ENCODE peak calls at places on chromosome 14, in nine cellular contexts. M, I, A, T, L, K, Z, G and J are unnamed samples. For H3K4me1, the result is how much of the 10 kb centered on the place peaks cover.

GRCh38 chr14:50335989-50336391 is 23.9 kb downstream of the DMAC2L start:
- DNase-seq in L (no peak), T (peak), Z (peak), M (no peak), G (peak), I (peak), K (no peak), A (no peak), J (peak)

GRCh38 chr14:22556021-22556989 is 32.7 kb downstream of the DAD1 start:
- DNase-seq in I (peak), M (peak), A (peak), K (peak), T (no peak), G (no peak), Z (peak), L (peak), J (peak)

GRCh38 chr14:21014761-21015190 is 10.1 kb downstream of the NDRG2 start:
- DNase-seq in G (peak), L (peak), I (peak), T (peak), A (peak), Z (peak), M (peak), K (peak), J (peak)

GRCh38 chr14:56136571-56137498 is 18.6 kb downstream of the PELI2 start:
- DNase-seq in I (no peak), Z (no peak), M (no peak), G (peak), A (no peak), L (no peak), T (no peak), K (no peak), J (no peak)

GRCh38 chr14:95361373-95362179 is 41.9 kb upstream of the CLMN start:
- DNase-seq in G (no peak), M (peak), L (no peak), I (no peak), A (no peak), T (peak), Z (peak), K (no peak), J (no peak)

GRCh38 chr14:104091061-104091926 is 5.8 kb downstream of the ASPG start:
- DNase-seq in L (peak), T (peak), Z (peak), G (no peak), K (no peak), M (peak), A (peak), I (peak), J (peak)

GRCh38 chr14:68475802-68476201 is 317.1 kb downstream of the ZFP36L1 start:
- DNase-seq in M (no peak), K (no peak), G (no peak), A (no peak), L (no peak), Z (no peak), I (no peak), T (no peak), J (no peak)

GRCh38 chr14:88473791-88474190 is 81.0 kb downstream of the PTPN21 start:
- DNase-seq in Z (no peak), L (no peak), M (no peak), T (no peak), G (no peak), A (no peak), I (no peak), K (no peak), J (no peak)

GRCh38 chr14:90159147-90159546 is 97.2 kb upstream of the PSMC1 start:
- DNase-seq in A (no peak), K (no peak), M (no peak), T (no peak), G (no peak), Z (no peak), L (no peak), I (no peak), J (no peak)

GRCh38 chr14:47276931-47277330 is 398.5 kb downstream of the MDGA2 start:
- DNase-seq in Z (no peak), G (no peak), L (no peak), A (no peak), K (no peak), M (no peak), T (peak), I (no peak), J (no peak)

GRCh38 chr14:101823511-101824120 is 62.1 kb downstream of the PPP2R5C start:
- DNase-seq in G (no peak), L (no peak), M (no peak), Z (peak), K (peak), T (no peak), A (no peak), I (no peak), J (no peak)

GRCh38 chr14:88551094-88551870 is 3.5 kb downstream of the PTPN21 start:
- DNase-seq in K (peak), L (peak), I (peak), T (peak), M (peak), G (peak), Z (peak), A (no peak), J (peak)

GRCh38 chr14:69535230-69535848 is 39.3 kb downstream of the CCDC177 start:
- DNase-seq in L (no peak), G (peak), Z (peak), M (no peak), I (no peak), A (peak), K (no peak), T (peak), J (peak)

GRCh38 chr14:72416892-72417291 is 477.0 kb downstream of the DPF3 start:
- DNase-seq in M (no peak), L (no peak), I (no peak), T (no peak), K (no peak), Z (peak), A (no peak), G (no peak), J (no peak)

GRCh38 chr14:44162197-44162596 is 344.9 kb downstream of the FSCB start:
- DNase-seq in A (no peak), T (no peak), G (no peak), I (no peak), L (no peak), K (no peak), M (no peak), Z (no peak), J (no peak)

GRCh38 chr14:78612666-78613065 is 442.5 kb downstream of the NRXN3 start:
- DNase-seq in Z (no peak), G (peak), L (no peak), I (no peak), M (no peak), K (no peak), T (no peak), A (no peak), J (no peak)

GRCh38 chr14:70718383-70719123 is 76.8 kb downstream of the TTC9 start:
- DNase-seq in Z (no peak), I (no peak), G (no peak), T (no peak), L (no peak), A (no peak), K (no peak), M (no peak), J (no peak)

GRCh38 chr14:87810711-87811110 is 182.3 kb downstream of the GALC start:
- DNase-seq in K (no peak), G (no peak), I (no peak), A (no peak), L (no peak), Z (peak), T (no peak), M (no peak), J (no peak)

GRCh38 chr14:37246427-37246829 is 48.7 kb downstream of the MIPOL1 start:
- DNase-seq in A (peak), Z (no peak), M (no peak), K (no peak), T (peak), L (no peak), G (peak), I (no peak), J (no peak)

GRCh38 chr14:29442720-29443119 is 484.9 kb downstream of the PRKD1 start:
- DNase-seq in M (no peak), Z (no peak), G (peak), L (no peak), A (no peak), T (no peak), I (no peak), K (no peak), J (no peak)

GRCh38 chr14:25909361-25909760 is 688.5 kb downstream of the NOVA1 start:
- DNase-seq in T (no peak), Z (no peak), M (no peak), A (no peak), K (no peak), I (no peak), G (no peak), L (no peak), J (no peak)

GRCh38 chr14:50025776-50026175 is 90.6 kb downstream of the VCPKMT start:
- DNase-seq in T (no peak), G (no peak), A (no peak), I (no peak), L (no peak), Z (peak), K (no peak), M (no peak), J (no peak)

GRCh38 chr14:67943947-67944346 is 124.4 kb downstream of the RAD51B start:
- DNase-seq in I (peak), K (peak), Z (peak), L (peak), T (peak), M (peak), G (peak), A (peak), J (peak)

GRCh38 chr14:92563359-92563758 is 49.8 kb downstream of the RIN3 start:
- DNase-seq in L (no peak), Z (no peak), I (no peak), A (no peak), K (no peak), G (peak), M (no peak), T (no peak), J (no peak)

GRCh38 chr14:64229489-64229888 is 64.7 kb downstream of the ESR2 start:
- DNase-seq in A (no peak), G (no peak), M (no peak), K (no peak), L (no peak), I (no peak), T (no peak), Z (no peak), J (no peak)

GRCh38 chr14:77311217-77311616 is 9.5 kb downstream of the POMT2 start:
- DNase-seq in A (no peak), K (no peak), I (no peak), G (peak), M (no peak), L (no peak), Z (no peak), T (no peak), J (no peak)

GRCh38 chr14:92489394-92490238 is 24.0 kb upstream of the RIN3 start:
- DNase-seq in Z (no peak), L (no peak), K (no peak), A (no peak), G (no peak), T (no peak), I (no peak), M (no peak), J (no peak)

GRCh38 chr14:103738706-103739451 is 23.3 kb downstream of the ZFYVE21 start:
- DNase-seq in M (no peak), G (no peak), I (no peak), Z (no peak), T (no peak), A (no peak), L (no peak), K (peak), J (no peak)

GRCh38 chr14:32078794-32079663 is 1.9 kb downstream of the ARHGAP5 start:
- DNase-seq in I (no peak), K (no peak), M (no peak), T (peak), A (no peak), G (peak), Z (no peak), L (no peak), J (no peak)

GRCh38 chr14:76943072-76943471 is 85.4 kb downstream of the IRF2BPL start:
- DNase-seq in K (no peak), G (no peak), L (no peak), M (no peak), I (no peak), A (no peak), Z (no peak), T (no peak), J (no peak)

GRCh38 chr14:36319899-36320209 is 583 bp downstream of the MBIP start:
- DNase-seq in I (no peak), T (no peak), M (no peak), Z (no peak), A (no peak), K (no peak), G (no peak), L (no peak), J (no peak)

GRCh38 chr14:95024380-95024779 is 132.9 kb downstream of the DICER1 start:
- DNase-seq in A (no peak), Z (no peak), K (no peak), M (no peak), I (no peak), G (no peak), L (no peak), T (no peak), J (no peak)

GRCh38 chr14:102050625-102051024 is 36.2 kb downstream of the HSP90AA1 start:
- DNase-seq in T (peak), L (no peak), M (no peak), K (no peak), A (peak), G (peak), Z (no peak), I (no peak), J (no peak)

GRCh38 chr14:29865299-29865698 is 62.3 kb downstream of the PRKD1 start:
- DNase-seq in I (no peak), T (no peak), L (no peak), Z (no peak), K (no peak), G (no peak), A (no peak), M (no peak), J (no peak)

GRCh38 chr14:104820669-104821228 is 19.8 kb downstream of the ZBTB42 start:
- DNase-seq in L (peak), K (peak), G (peak), T (peak), A (peak), M (peak), Z (peak), I (peak), J (peak)

GRCh38 chr14:87690076-87690661 is 302.8 kb downstream of the GALC start:
- DNase-seq in K (no peak), T (peak), M (no peak), Z (no peak), A (no peak), L (no peak), G (no peak), I (no peak), J (no peak)

GRCh38 chr14:48111151-48111550 is 435.7 kb upstream of the MDGA2 start:
- DNase-seq in T (no peak), I (no peak), K (no peak), L (no peak), A (no peak), Z (no peak), G (no peak), M (no peak), J (no peak)

GRCh38 chr14:103735815-103736545 is 20.4 kb downstream of the ZFYVE21 start:
- DNase-seq in L (no peak), M (peak), G (no peak), I (no peak), Z (peak), K (peak), T (no peak), A (no peak), J (no peak)

GRCh38 chr14:81192594-81192993 is 28.2 kb downstream of the GTF2A1 start:
- DNase-seq in Z (no peak), L (no peak), M (no peak), G (no peak), K (no peak), T (no peak), I (no peak), A (no peak), J (no peak)
- H3K4me3 ChIP-seq in Z (no peak), L (no peak), M (no peak), G (no peak), K (no peak), T (no peak), I (no peak), A (no peak), J (no peak)

GRCh38 chr14:99258884-99259283 is 13.1 kb downstream of the BCL11B start:
- DNase-seq in L (no peak), I (no peak), K (no peak), T (no peak), M (no peak), G (no peak), Z (no peak), A (no peak), J (no peak)

GRCh38 chr14:99259327-99259726 is 12.7 kb downstream of the BCL11B start:
- DNase-seq in G (no peak), I (no peak), K (no peak), Z (no peak), M (no peak), A (no peak), L (no peak), T (no peak), J (no peak)

GRCh38 chr14:99260116-99260515 is 11.9 kb downstream of the BCL11B start:
- DNase-seq in M (no peak), Z (no peak), A (no peak), T (no peak), K (no peak), G (no peak), I (no peak), L (no peak), J (no peak)

GRCh38 chr14:99261916-99262787 is 9.8 kb downstream of the BCL11B start:
- DNase-seq in G (no peak), K (no peak), L (no peak), T (no peak), M (no peak), I (no peak), Z (no peak), A (no peak), J (no peak)

DNA sequence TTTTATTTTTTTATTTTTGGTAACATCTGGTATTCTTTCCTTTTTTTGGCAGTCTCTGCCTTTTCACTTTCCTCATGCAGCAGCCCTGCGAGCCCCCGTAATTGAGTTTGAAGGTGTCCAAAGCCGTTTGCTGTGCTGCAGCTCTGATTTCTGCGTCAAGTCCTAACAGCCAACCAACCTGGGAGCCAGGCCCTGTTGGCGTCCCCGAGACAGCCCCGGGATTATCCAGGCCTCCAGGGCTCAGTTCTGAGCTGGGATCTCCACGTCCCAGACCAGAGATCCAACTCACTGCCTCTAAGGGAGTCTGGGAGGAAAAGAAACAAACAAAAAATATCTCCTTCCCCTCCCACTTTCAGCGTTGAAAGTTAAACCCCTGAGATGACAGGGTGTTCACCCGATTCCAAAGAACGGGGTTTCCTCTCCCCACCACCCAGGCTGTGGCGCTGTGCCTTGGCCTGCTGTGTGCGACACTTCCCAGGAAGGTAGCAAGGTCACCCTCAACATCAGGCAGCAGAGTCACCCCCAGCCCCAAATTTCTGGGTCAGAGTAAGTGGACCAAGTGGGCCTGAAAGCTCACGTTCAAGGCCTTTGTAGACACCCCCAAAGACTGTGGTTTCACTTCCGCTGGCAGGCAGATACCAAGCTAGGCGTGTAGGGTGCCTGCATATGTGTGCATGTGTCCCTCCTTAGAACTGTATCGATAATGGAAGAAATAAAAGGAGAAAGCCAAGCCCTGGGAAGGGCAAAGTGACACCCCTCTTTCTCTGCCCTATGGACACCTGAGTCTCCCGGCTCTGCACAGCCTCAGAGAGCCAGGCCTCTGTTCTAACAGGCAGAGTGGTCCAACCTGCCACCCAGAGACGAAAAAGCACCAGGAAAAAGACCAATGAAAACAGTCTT is 11.1 kb downstream of the BCL11B start:
- DNase-seq in M (no peak), A (no peak), Z (no peak), K (no peak), T (peak), G (no peak), I (no peak), L (no peak), J (no peak)
- H3K4me1 ChIP-seq in M (under half), A (under half), Z (under half), K (under half), T (under half), G (under half), I (under half), L (under half), J (under half)

GRCh38 chr14:57865066-57865449 is 834 bp downstream of the SLC35F4 start:
- DNase-seq in L (no peak), A (no peak), T (no peak), I (no peak), M (no peak), K (no peak), Z (no peak), G (no peak), J (peak)
- H3K4me3 ChIP-seq in L (no peak), A (no peak), T (peak), I (no peak), M (no peak), K (peak), Z (no peak), G (peak), J (peak)

GRCh38 chr14:53946404-53947400 is 9.9 kb downstream of the BMP4 start:
- DNase-seq in L (no peak), Z (peak), A (no peak), T (peak), I (peak), M (no peak), G (peak), K (no peak), J (peak)
- H3K4me1 ChIP-seq in L (under half), Z (under half), A (under half), T (half or more), I (under half), M (under half), G (under half), K (under half), J (under half)

GRCh38 chr14:99817331-99817730 is 24.1 kb downstream of the EML1 start:
- DNase-seq in M (no peak), Z (no peak), L (no peak), K (no peak), G (no peak), A (no peak), T (no peak), I (no peak), J (no peak)
- H3K4me3 ChIP-seq in M (no peak), Z (no peak), L (no peak), K (no peak), G (no peak), A (no peak), T (no peak), I (no peak), J (no peak)

GRCh38 chr14:75450381-75451276 is 22.8 kb downstream of the JDP2 start:
- DNase-seq in G (peak), K (peak), M (peak), L (peak), Z (peak), A (peak), I (peak), T (no peak), J (peak)
- H3K4me1 ChIP-seq in G (half or more), K (under half), M (half or more), L (under half), Z (half or more), A (under half), I (half or more), T (under half), J (under half)